ENCODE peak calls at places on chromosome 21, in ten cellular contexts. Q, D, X, L, R, O, I, U, H and M are unnamed samples.

GRCh38 chr21:42350899-42351543 is at the start of gene TFF2:
- DNase-seq in O (no peak), H (no peak), Q (no peak), U (no peak), X (peak), L (no peak), D (no peak), R (no peak), I (peak), M (no peak)

GRCh38 chr21:43758132-43758619 is 17.9 kb downstream of the CSTB start:
- DNase-seq in L (no peak), Q (no peak), R (no peak), I (no peak), U (no peak), H (no peak), D (no peak), O (peak), X (no peak), M (no peak)

GRCh38 chr21:45516671-45517151 is 25.5 kb downstream of the SLC19A1 start:
- DNase-seq in Q (no peak), H (no peak), U (peak), L (no peak), R (no peak), D (no peak), X (no peak), I (no peak), O (no peak), M (no peak)

GRCh38 chr21:41927727-41928409 is 25.9 kb downstream of the C2CD2 start:
- DNase-seq in I (no peak), L (no peak), Q (no peak), H (peak), R (peak), D (no peak), O (no peak), X (no peak), U (no peak), M (no peak)

GRCh38 chr21:29477941-29478340 is 179.2 kb downstream of the BACH1 start:
- DNase-seq in L (no peak), X (no peak), I (no peak), O (no peak), R (no peak), U (no peak), D (peak), Q (no peak), H (no peak), M (peak)

GRCh38 chr21:46443910-46444309 is 14.8 kb upstream of the DIP2A start:
- DNase-seq in I (no peak), U (peak), D (no peak), H (no peak), Q (no peak), L (no peak), O (no peak), R (no peak), X (no peak), M (no peak)

GRCh38 chr21:43585514-43585913 is 73.8 kb downstream of the HSF2BP start:
- DNase-seq in R (no peak), Q (no peak), L (no peak), X (no peak), H (no peak), U (no peak), O (no peak), D (no peak), I (no peak), M (no peak)

GRCh38 chr21:35294231-35294898 is 245.3 kb upstream of the RUNX1 start:
- DNase-seq in R (no peak), O (no peak), D (no peak), X (peak), L (no peak), H (no peak), U (no peak), I (peak), Q (peak), M (peak)

GRCh38 chr21:17428980-17429379 is 83.9 kb upstream of the CXADR start:
- DNase-seq in X (no peak), U (no peak), H (no peak), Q (no peak), L (no peak), O (no peak), D (no peak), R (no peak), I (no peak), M (no peak)

GRCh38 chr21:27024971-27025370 is 58.1 kb upstream of the ADAMTS5 start:
- DNase-seq in D (no peak), R (no peak), U (no peak), I (no peak), Q (no peak), H (no peak), L (no peak), X (no peak), O (no peak), M (no peak)

GRCh38 chr21:45959182-45959581 is 22.4 kb upstream of the COL6A1 start:
- DNase-seq in R (peak), Q (no peak), H (peak), O (no peak), L (no peak), D (no peak), U (no peak), I (no peak), X (no peak), M (no peak)

GRCh38 chr21:45544449-45545235 is 2.4 kb upstream of the SLC19A1 start:
- DNase-seq in I (no peak), L (no peak), Q (no peak), U (no peak), X (peak), H (no peak), R (no peak), D (no peak), O (peak), M (no peak)

GRCh38 chr21:25561668-25562641 is 45.3 kb downstream of the MRPL39 start:
- DNase-seq in O (peak), D (no peak), U (peak), I (peak), X (peak), Q (no peak), R (peak), L (peak), H (peak), M (peak)

GRCh38 chr21:43025636-43026180 is 49.9 kb downstream of the CBS start:
- DNase-seq in I (no peak), D (no peak), H (no peak), L (no peak), Q (no peak), O (no peak), R (no peak), U (no peak), X (no peak), M (no peak)

GRCh38 chr21:33267250-33267649 is 1.1 kb downstream of the IL10RB start:
- DNase-seq in O (no peak), L (no peak), R (no peak), I (no peak), D (no peak), Q (no peak), U (no peak), H (no peak), X (no peak), M (no peak)

GRCh38 chr21:35006248-35006647 is 42.9 kb downstream of the RUNX1 start:
- DNase-seq in O (no peak), R (no peak), D (no peak), U (no peak), Q (no peak), X (no peak), L (no peak), I (no peak), H (no peak), M (no peak)

GRCh38 chr21:41861987-41862386 is 17.2 kb downstream of the PRDM15 start:
- DNase-seq in U (no peak), R (no peak), H (peak), I (no peak), O (no peak), L (no peak), Q (no peak), D (no peak), X (no peak), M (no peak)

GRCh38 chr21:45406801-45407628 is 2.0 kb downstream of the COL18A1 start:
- DNase-seq in Q (no peak), U (no peak), R (no peak), O (no peak), H (no peak), I (no peak), D (peak), X (no peak), L (no peak), M (no peak)

GRCh38 chr21:45636921-45637646 is 6.4 kb upstream of the PCBP3 start:
- DNase-seq in Q (no peak), R (peak), U (no peak), D (no peak), L (no peak), H (no peak), X (no peak), I (no peak), O (no peak), M (no peak)

GRCh38 chr21:43287111-43287973 is 118.5 kb downstream of the CRYAA start:
- DNase-seq in I (peak), R (no peak), X (peak), D (no peak), U (no peak), L (no peak), H (no peak), Q (no peak), O (no peak), M (no peak)

GRCh38 chr21:45618846-45619485 is 24.6 kb upstream of the PCBP3 start:
- DNase-seq in U (no peak), Q (no peak), I (no peak), D (no peak), O (peak), X (no peak), H (no peak), L (no peak), R (no peak), M (no peak)

GRCh38 chr21:33047231-33047630 is 21.5 kb downstream of the OLIG2 start:
- DNase-seq in R (no peak), H (no peak), D (no peak), U (no peak), O (peak), L (no peak), I (no peak), X (no peak), Q (no peak), M (peak)

GRCh38 chr21:34166468-34166867 is 93.1 kb downstream of the MRPS6 start:
- DNase-seq in Q (no peak), O (no peak), R (no peak), D (peak), L (no peak), I (peak), H (no peak), U (no peak), X (no peak), M (no peak)

GRCh38 chr21:33238565-33239255 is 9.0 kb downstream of the IFNAR2 start:
- DNase-seq in I (no peak), H (peak), D (no peak), X (no peak), R (peak), U (no peak), Q (no peak), O (no peak), L (no peak), M (no peak)

GRCh38 chr21:46515109-46515508 is 56.4 kb downstream of the DIP2A start:
- DNase-seq in H (no peak), L (no peak), R (no peak), U (no peak), X (peak), I (no peak), O (peak), Q (no peak), D (no peak), M (peak)

GRCh38 chr21:33231526-33231925 is 1.8 kb downstream of the IFNAR2 start:
- DNase-seq in I (no peak), O (peak), L (no peak), U (no peak), D (no peak), Q (no peak), R (no peak), X (no peak), H (peak), M (no peak)

GRCh38 chr21:46255166-46255565 is 26.6 kb upstream of the LSS start:
- DNase-seq in O (no peak), X (no peak), Q (no peak), D (no peak), H (no peak), U (no peak), I (no peak), R (no peak), L (no peak), M (no peak)

GRCh38 chr21:27693376-27693775 is 726.5 kb upstream of the ADAMTS5 start:
- DNase-seq in U (no peak), H (no peak), O (no peak), R (no peak), D (no peak), L (no peak), I (no peak), X (no peak), Q (no peak), M (peak)

GRCh38 chr21:36260030-36260787 is 59.8 kb upstream of the MORC3 start:
- DNase-seq in D (peak), H (peak), L (peak), R (peak), I (peak), U (no peak), Q (peak), O (peak), X (peak), M (peak)

GRCh38 chr21:34336756-34337391 is 26.9 kb upstream of the KCNE2 start:
- DNase-seq in I (no peak), D (no peak), R (no peak), L (no peak), U (no peak), X (peak), O (peak), Q (no peak), H (no peak), M (peak)

GRCh38 chr21:28540514-28540913 is 452.2 kb downstream of the LTN1 start:
- DNase-seq in D (no peak), H (no peak), O (no peak), Q (no peak), I (no peak), X (no peak), U (no peak), L (no peak), R (no peak), M (peak)

GRCh38 chr21:44836666-44837471 is 19.0 kb upstream of the SUMO3 start:
- DNase-seq in R (no peak), Q (no peak), L (no peak), O (peak), H (no peak), D (peak), X (no peak), I (peak), U (no peak), M (peak)

GRCh38 chr21:44742418-44743153 is 31.2 kb upstream of the TSPEAR start:
- DNase-seq in H (no peak), X (no peak), L (no peak), D (peak), Q (no peak), O (no peak), R (no peak), U (no peak), I (no peak), M (peak)

GRCh38 chr21:39599191-39599966 is 13.4 kb upstream of the B3GALT5 start:
- DNase-seq in L (no peak), I (no peak), D (no peak), U (no peak), O (no peak), Q (no peak), H (no peak), R (no peak), X (no peak), M (no peak)

GRCh38 chr21:39588884-39589283 is 23.9 kb upstream of the B3GALT5 start:
- DNase-seq in O (no peak), Q (no peak), I (no peak), D (no peak), L (no peak), X (no peak), U (no peak), H (no peak), R (no peak), M (no peak)

GRCh38 chr21:39597595-39598185 is 15.1 kb upstream of the B3GALT5 start:
- DNase-seq in Q (no peak), I (no peak), X (no peak), D (no peak), L (no peak), O (no peak), H (no peak), R (no peak), U (no peak), M (no peak)

GRCh38 chr21:39595465-39595864 is 17.3 kb upstream of the B3GALT5 start:
- DNase-seq in R (no peak), O (no peak), U (no peak), L (no peak), D (no peak), X (no peak), Q (no peak), I (no peak), H (no peak), M (no peak)

GRCh38 chr21:39593522-39593921 is 19.2 kb upstream of the B3GALT5 start:
- DNase-seq in U (no peak), R (no peak), Q (no peak), H (no peak), D (no peak), I (no peak), X (no peak), L (no peak), O (no peak), M (no peak)
- TF ChIP-seq CTCF in U (no peak), R (no peak), Q (no peak), H (no peak), D (no peak), I (no peak), X (no peak), L (no peak), O (no peak), M (no peak)

DNA sequence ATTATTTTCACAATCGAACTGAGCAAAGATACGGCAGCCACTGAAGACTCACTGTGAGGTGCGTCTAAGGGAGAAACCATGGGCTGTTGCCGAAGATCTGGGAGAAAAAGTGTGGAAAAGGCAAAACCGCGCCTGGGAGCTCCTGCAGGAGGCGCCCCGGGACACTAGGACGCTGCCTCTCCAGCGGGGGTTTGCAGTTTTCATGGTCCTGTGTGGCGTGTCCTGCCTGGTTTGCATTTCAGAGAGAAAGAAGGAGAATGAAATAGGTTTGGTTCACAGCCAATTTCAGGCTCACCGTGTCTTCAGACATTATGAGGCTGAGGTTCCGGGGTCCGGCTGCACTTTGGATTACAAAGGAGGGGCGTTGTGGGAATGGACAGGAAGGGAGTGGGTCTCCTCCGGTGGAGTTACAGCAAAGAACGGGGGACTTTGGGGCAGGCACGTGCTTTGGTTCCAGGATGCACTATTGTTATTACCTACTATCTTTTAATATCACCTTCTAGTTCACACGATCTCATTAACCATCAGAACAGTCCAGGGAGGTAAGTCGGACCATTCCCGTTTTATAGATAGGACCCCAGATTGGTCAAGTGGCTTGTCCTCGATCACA is 179.8 kb downstream of the DYRK1A start:
- DNase-seq in R (no peak), L (no peak), U (peak), Q (no peak), I (no peak), X (no peak), D (no peak), H (no peak), O (peak), M (no peak)
- TF ChIP-seq CTCF in R (no peak), L (no peak), U (no peak), Q (no peak), I (no peak), X (no peak), D (peak), H (no peak), O (no peak), M (no peak)

DNA sequence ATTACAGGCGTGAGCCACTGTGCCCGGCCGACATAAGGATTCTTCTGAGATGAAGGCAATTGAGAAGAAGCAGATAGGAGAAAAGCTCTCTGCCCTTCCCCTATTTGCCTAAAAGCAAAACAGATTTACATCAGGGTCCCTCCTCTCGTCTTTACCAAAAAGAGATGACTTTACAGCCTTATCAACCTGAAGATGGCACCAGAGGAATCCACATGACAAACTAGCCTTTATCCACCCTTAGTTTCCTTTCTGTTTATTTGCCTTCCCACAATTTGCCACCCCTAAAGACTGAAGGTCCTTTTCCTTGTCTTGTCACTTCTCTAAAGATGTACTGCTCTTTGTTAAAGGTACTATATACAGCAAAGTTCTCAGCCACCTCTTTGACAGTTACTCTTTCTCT is 70.7 kb upstream of the KRTAP19-8 start:
- DNase-seq in D (no peak), R (no peak), X (no peak), I (no peak), U (no peak), H (peak), O (no peak), Q (no peak), L (no peak), M (peak)
- TF ChIP-seq CTCF in D (no peak), R (no peak), X (no peak), I (no peak), U (no peak), H (no peak), O (no peak), Q (peak), L (peak), M (peak)

DNA sequence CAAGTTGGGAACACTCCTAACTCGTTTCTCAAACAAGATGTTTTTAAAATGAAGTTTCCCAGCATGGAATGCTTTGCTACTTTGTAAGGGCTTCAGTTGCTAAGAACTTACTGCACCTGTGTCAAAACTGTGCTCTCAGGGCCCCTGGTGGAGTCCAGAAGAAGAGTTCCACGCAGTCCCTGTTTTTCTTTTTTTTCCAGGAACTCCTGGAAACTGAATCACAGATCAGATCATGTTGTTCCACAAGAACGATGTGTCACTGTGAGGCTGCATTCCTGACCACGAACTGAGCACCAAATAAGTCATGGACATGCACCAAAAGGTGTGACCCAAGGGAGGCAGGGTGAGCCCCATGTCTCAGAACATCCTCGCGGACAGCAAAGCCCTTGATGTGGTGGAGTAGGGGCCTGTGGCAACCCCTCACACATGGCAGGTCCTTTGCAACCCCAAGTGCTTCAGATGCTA is 257.2 kb downstream of the KCNJ6 start:
- DNase-seq in H (no peak), R (no peak), U (no peak), X (no peak), L (no peak), O (peak), Q (no peak), D (peak), I (no peak), M (peak)
- TF ChIP-seq CTCF in H (no peak), R (no peak), U (no peak), X (no peak), L (no peak), O (no peak), Q (no peak), D (peak), I (no peak), M (peak)

GRCh38 chr21:39915881-39916280 is 48.6 kb downstream of the PCP4 start:
- DNase-seq in Q (no peak), X (no peak), O (no peak), H (no peak), L (no peak), D (no peak), R (no peak), U (no peak), I (no peak), M (no peak)

GRCh38 chr21:39911792-39912191 is 44.6 kb downstream of the PCP4 start:
- DNase-seq in I (no peak), R (no peak), H (no peak), L (no peak), Q (no peak), O (no peak), U (no peak), X (no peak), D (no peak), M (no peak)

GRCh38 chr21:39913651-39914145 is 46.5 kb downstream of the PCP4 start:
- DNase-seq in Q (no peak), R (no peak), O (no peak), D (no peak), L (no peak), X (no peak), U (no peak), H (no peak), I (no peak), M (no peak)

GRCh38 chr21:39908265-39908923 is 41.2 kb downstream of the PCP4 start:
- DNase-seq in O (no peak), H (no peak), I (no peak), D (peak), U (no peak), X (no peak), R (no peak), Q (no peak), L (no peak), M (no peak)

DNA sequence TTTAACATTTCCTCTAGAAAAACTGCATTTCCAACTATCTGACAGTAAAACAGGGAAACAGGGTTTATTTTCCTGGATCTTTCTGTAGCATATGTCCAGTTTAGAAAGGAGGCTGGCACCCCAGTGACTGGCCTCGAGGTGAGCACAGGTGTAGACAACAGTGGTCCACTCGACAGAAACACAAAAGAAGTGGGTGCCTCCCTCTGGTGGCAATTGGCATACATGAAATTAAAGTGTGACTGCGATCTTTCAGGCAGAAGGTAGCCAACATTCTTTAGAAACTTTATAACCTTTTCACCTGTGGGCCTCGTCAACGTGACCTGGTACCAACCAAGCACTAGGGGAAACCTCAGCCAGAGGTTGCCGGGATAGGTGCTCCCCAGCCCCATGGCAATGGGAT is 44.0 kb downstream of the PCP4 start:
- DNase-seq in H (no peak), Q (no peak), U (no peak), O (no peak), I (peak), D (peak), L (no peak), X (no peak), R (no peak), M (no peak)
- TF ChIP-seq CTCF in H (no peak), Q (no peak), U (no peak), O (no peak), I (no peak), D (peak), L (peak), X (peak), R (no peak), M (no peak)

GRCh38 chr21:39006653-39007417 is 176.4 kb downstream of the PSMG1 start:
- DNase-seq in L (no peak), I (no peak), U (peak), R (no peak), O (peak), H (no peak), Q (no peak), X (peak), D (no peak), M (peak)
- TF ChIP-seq CTCF in L (no peak), I (no peak), U (no peak), R (no peak), O (no peak), H (no peak), Q (no peak), X (no peak), D (no peak), M (no peak)